ENCODE peak calls at places on chromosome 10, in five cellular contexts. W, B, Y, Z and P are unnamed samples.

GRCh38 chr10:123637326-123637880 is 28.8 kb upstream of the GPR26 start:
- DNase-seq in Y (no peak), Z (no peak), B (peak), W (no peak), P (peak)

GRCh38 chr10:12947741-12948140 is 53.8 kb downstream of the CCDC3 start:
- DNase-seq in B (no peak), Z (no peak), W (no peak), Y (no peak), P (no peak)

GRCh38 chr10:133276435-133277201 is at the start of gene ADAM8:
- DNase-seq in Z (peak), Y (peak), W (peak), B (no peak), P (no peak)

GRCh38 chr10:26378763-26379361 is 59.3 kb upstream of the APBB1IP start:
- DNase-seq in Y (no peak), Z (no peak), W (no peak), B (no peak), P (peak)

GRCh38 chr10:71471957-71472365 is 75.2 kb downstream of the CDH23 start:
- DNase-seq in Z (no peak), W (no peak), Y (no peak), B (no peak), P (no peak)

GRCh38 chr10:68135922-68136718 is 26.8 kb downstream of the MYPN start:
- DNase-seq in B (peak), W (no peak), Y (no peak), Z (no peak), P (peak)

GRCh38 chr10:33290286-33291052 is 44.0 kb downstream of the NRP1 start:
- DNase-seq in Y (no peak), W (no peak), Z (no peak), B (no peak), P (no peak)

GRCh38 chr10:94429049-94429707 is 26.8 kb downstream of the TBC1D12 start:
- DNase-seq in B (peak), W (no peak), Y (no peak), Z (no peak), P (peak)

GRCh38 chr10:84140036-84140379 is 699 bp downstream of the GHITM start:
- DNase-seq in B (no peak), W (no peak), Y (peak), Z (no peak), P (peak)

GRCh38 chr10:71268247-71268691 is 50.8 kb upstream of the SLC29A3 start:
- DNase-seq in B (no peak), Y (no peak), W (peak), Z (no peak), P (no peak)